ENCODE peak calls at places on chromosomes 12 and 14, in four cellular contexts. A is NCI-H510A treated with DMSO at 0.1 percent for 48 hours; H is NCI-H524 treated with DMSO at 0.1 percent for 48 hours; U is stimulated activated CD4-positive, alpha-beta T cell treated with anti-CD3 and anti-CD28 coated beads, Interleukin-1b, Interleukin-23, amount 100 ng/mL, for 48 hours. I is an unnamed sample.
A peak's percentile ranks its signal among the peaks of the same experiment; 100 is the strongest.

GRCh38 chr14:75081835-75082234 is 12.4 kb downstream of the ZC2HC1C start:
- DNase-seq in H (no peak), U (no peak), A (no peak), I (no peak)

GRCh38 chr12:7495136-7495535 is 8.4 kb downstream of the CD163 start:
- DNase-seq in A (no peak), H (no peak), U (no peak), I (no peak)

GRCh38 chr12:96237465-96238077 is 43.4 kb downstream of the ELK3 start:
- DNase-seq in U (peak; percentile 58), A (no peak), H (no peak), I (peak; percentile 88)

GRCh38 chr12:124498178-124498869 is 69.1 kb downstream of the NCOR2 start:
- DNase-seq in H (no peak), U (no peak), A (no peak), I (peak; percentile 41)

GRCh38 chr12:107779077-107779840 is 4.8 kb downstream of the ASCL4 start:
- DNase-seq in A (no peak), U (no peak), H (no peak), I (peak; percentile 98)

GRCh38 chr12:124078800-124079199 is 105.8 kb downstream of the ZNF664 start:
- DNase-seq in A (no peak), H (no peak), U (no peak), I (no peak)

GRCh38 chr14:54465654-54466053 is 23.1 kb downstream of the GMFB start:
- DNase-seq in H (peak; percentile 98), A (no peak), U (no peak), I (no peak)

GRCh38 chr14:71403673-71404072 is 496.4 kb downstream of the PCNX1 start:
- DNase-seq in H (peak; percentile 29), U (peak; percentile 14), A (peak; percentile 62), I (peak; percentile 22)

GRCh38 chr12:124544311-124544970 is 23.0 kb downstream of the NCOR2 start:
- DNase-seq in H (peak; percentile 38), A (peak; percentile 27), U (no peak), I (no peak)

GRCh38 chr14:82398313-82398712 is 864.7 kb upstream of the SEL1L start:
- DNase-seq in H (no peak), A (no peak), U (no peak), I (peak; percentile 2)

GRCh38 chr12:87687362-87687761 is 341.8 kb downstream of the C12orf50 start:
- DNase-seq in A (no peak), H (no peak), U (no peak), I (no peak)

GRCh38 chr12:42904683-42905418 is 315.3 kb upstream of the PRICKLE1 start:
- DNase-seq in H (no peak), A (no peak), U (no peak), I (no peak)

GRCh38 chr12:116420476-116420875 is 138.7 kb upstream of the MAP1LC3B2 start:
- DNase-seq in H (no peak), U (no peak), A (peak; percentile 72), I (no peak)

GRCh38 chr14:24398943-24399801 is at the start of gene NYNRIN:
- DNase-seq in H (peak; percentile 10), U (no peak), A (peak; percentile 22), I (no peak)

GRCh38 chr12:3416159-3416558 is 74.8 kb upstream of the PRMT8 start:
- DNase-seq in A (no peak), H (no peak), U (no peak), I (no peak)

GRCh38 chr14:60485600-60486251 is at the start of gene C14orf39:
- DNase-seq in H (peak; percentile 41), U (peak; percentile 41), A (no peak), I (no peak)

GRCh38 chr12:752673-753400 is 458 bp downstream of the WNK1 start:
- DNase-seq in A (peak; percentile 39), H (no peak), U (no peak), I (peak; percentile 6)

GRCh38 chr14:26872930-26873470 is 275.2 kb upstream of the NOVA1 start:
- DNase-seq in U (no peak), H (peak; percentile 92), A (no peak), I (no peak)

GRCh38 chr12:122082621-122083356 is 4.2 kb downstream of the MLXIP start:
- DNase-seq in U (no peak), H (no peak), A (no peak), I (no peak)

GRCh38 chr12:122024132-122024785 is 2.6 kb downstream of the BCL7A start:
- DNase-seq in U (no peak), H (no peak), A (peak; percentile 31), I (peak; percentile 1)

GRCh38 chr14:68891851-68892660 is 87.0 kb downstream of the ACTN1 start:
- DNase-seq in U (no peak), A (no peak), H (no peak), I (no peak)

GRCh38 chr14:90518075-90518940 is 121.5 kb downstream of the CALM1 start:
- DNase-seq in U (no peak), A (peak; percentile 52), H (peak; percentile 45), I (no peak)